ENCODE peak calls at places on chromosome 13, in seven cellular contexts. H is SK-N-SH, U is GM12878, J is HepG2, A is K562, L is HCT116, C is H1. R is an unnamed sample.

GRCh38 chr13:102978168-102978567 is 88.0 kb downstream of the SLC10A2 start:
- DNase-seq in J (no peak), C (no peak), L (no peak), A (no peak), H (no peak), U (no peak), R (no peak)

GRCh38 chr13:109790951-109791605 is 4.7 kb upstream of the IRS2 start:
- DNase-seq in H (peak), A (no peak), J (peak), L (no peak), C (no peak), U (no peak), R (peak)

GRCh38 chr13:72168126-72168525 is 301.1 kb upstream of the DACH1 start:
- DNase-seq in C (no peak), A (no peak), U (no peak), L (no peak), J (no peak), H (no peak), R (no peak)

GRCh38 chr13:94825507-94825906 is 113.2 kb upstream of the SOX21 start:
- DNase-seq in C (peak), H (peak), U (no peak), L (no peak), J (no peak), A (no peak), R (peak)

GRCh38 chr13:91058066-91058465 is 289.4 kb upstream of the MIR17HG start:
- DNase-seq in A (no peak), H (no peak), L (no peak), J (no peak), U (no peak), C (no peak), R (peak)

GRCh38 chr13:51761638-51762350 is 42.2 kb downstream of the DHRS12 start:
- DNase-seq in H (no peak), C (no peak), L (no peak), A (no peak), U (no peak), J (no peak), R (no peak)

GRCh38 chr13:101523732-101524131 is 71.3 kb downstream of the ITGBL1 start:
- DNase-seq in L (no peak), J (no peak), C (no peak), A (no peak), U (no peak), H (no peak), R (no peak)

GRCh38 chr13:77067519-77067918 is 40.6 kb upstream of the FBXL3 start:
- DNase-seq in U (no peak), H (no peak), L (no peak), A (no peak), C (no peak), J (no peak), R (no peak)

GRCh38 chr13:98581971-98582702 is 5.2 kb upstream of the STK24 start:
- DNase-seq in U (no peak), A (no peak), L (no peak), H (no peak), C (no peak), J (no peak), R (no peak)

GRCh38 chr13:20776751-20777150 is 3.0 kb upstream of the EEF1AKMT1 start:
- DNase-seq in A (no peak), U (no peak), C (no peak), L (no peak), H (no peak), J (no peak), R (peak)

GRCh38 chr13:87208636-87209035 is 462.5 kb upstream of the SLITRK5 start:
- DNase-seq in H (no peak), U (no peak), A (no peak), J (no peak), L (no peak), C (no peak), R (no peak)

GRCh38 chr13:31274345-31274870 is 74.6 kb downstream of the B3GLCT start:
- DNase-seq in L (no peak), H (no peak), C (no peak), A (no peak), U (no peak), J (no peak), R (no peak)

GRCh38 chr13:109874921-109875454 is 88.6 kb upstream of the IRS2 start:
- DNase-seq in J (no peak), C (no peak), H (no peak), U (no peak), L (no peak), A (no peak), R (no peak)

GRCh38 chr13:111040821-111041220 is 74.3 kb upstream of the ARHGEF7 start:
- DNase-seq in J (no peak), U (no peak), A (no peak), L (no peak), H (no peak), C (peak), R (no peak)

GRCh38 chr13:33139186-33139585 is 123.0 kb downstream of the KL start:
- DNase-seq in C (no peak), L (no peak), J (no peak), U (no peak), H (no peak), A (no peak), R (no peak)

GRCh38 chr13:34776984-34777913 is 164.8 kb upstream of the NBEA start:
- DNase-seq in A (no peak), H (no peak), J (no peak), L (no peak), U (no peak), C (no peak), R (no peak)

GRCh38 chr13:50171585-50172282 is 156.5 kb downstream of the KCNRG start:
- DNase-seq in C (no peak), H (no peak), U (no peak), L (no peak), A (no peak), J (no peak), R (no peak)

GRCh38 chr13:35479223-35479536 is 2.7 kb upstream of the MAB21L1 start:
- DNase-seq in U (no peak), C (no peak), L (no peak), J (no peak), H (peak), A (no peak), R (no peak)

GRCh38 chr13:61128850-61129645 is 286.6 kb downstream of the PCDH20 start:
- DNase-seq in L (no peak), U (no peak), C (no peak), J (no peak), H (no peak), A (no peak), R (no peak)

GRCh38 chr13:31918707-31919106 is 112.9 kb upstream of the FRY start:
- DNase-seq in H (no peak), J (no peak), U (no peak), A (no peak), C (no peak), L (no peak), R (no peak)

GRCh38 chr13:71864981-71865857 is 1.8 kb downstream of the DACH1 start:
- DNase-seq in U (no peak), J (no peak), L (no peak), H (peak), C (peak), A (no peak), R (no peak)

GRCh38 chr13:27022571-27023311 is 148.9 kb downstream of the USP12 start:
- DNase-seq in C (no peak), A (no peak), L (no peak), U (no peak), H (no peak), J (peak), R (no peak)

GRCh38 chr13:90680826-90681225 is 666.7 kb upstream of the MIR17HG start:
- DNase-seq in H (no peak), A (no peak), L (no peak), C (no peak), J (no peak), U (no peak), R (no peak)

GRCh38 chr13:24613755-24614154 is 66.5 kb upstream of the ATP12A start:
- DNase-seq in A (no peak), H (no peak), L (no peak), U (no peak), J (no peak), C (no peak), R (no peak)

GRCh38 chr13:96091164-96091931 is 1.4 kb downstream of the HS6ST3 start:
- DNase-seq in U (no peak), J (no peak), H (peak), A (no peak), L (no peak), C (peak), R (no peak)

GRCh38 chr13:99988469-99989375 is 7.1 kb downstream of the ZIC2 start:
- DNase-seq in H (peak), J (no peak), U (no peak), L (no peak), C (peak), A (no peak), R (no peak)

GRCh38 chr13:50417597-50417996 is 402.4 kb downstream of the KCNRG start:
- DNase-seq in U (no peak), A (peak), J (no peak), L (no peak), H (no peak), C (no peak), R (no peak)

GRCh38 chr13:70424428-70424827 is 316.2 kb upstream of the KLHL1 start:
- DNase-seq in A (no peak), U (no peak), C (peak), H (no peak), L (no peak), J (no peak), R (peak)

GRCh38 chr13:25930655-25931054 is 121.2 kb downstream of the SHISA2 start:
- DNase-seq in C (no peak), A (no peak), U (no peak), H (peak), L (no peak), J (no peak), R (no peak)

GRCh38 chr13:80012281-80012680 is 328.6 kb downstream of the SPRY2 start:
- DNase-seq in H (no peak), L (no peak), A (no peak), U (no peak), J (no peak), C (no peak), R (no peak)

GRCh38 chr13:45615501-45616101 is at the start of gene ERICH6B:
- DNase-seq in U (no peak), C (peak), A (no peak), J (no peak), H (no peak), L (no peak), R (peak)

GRCh38 chr13:31227063-31227462 is 27.3 kb downstream of the B3GLCT start:
- DNase-seq in A (no peak), J (no peak), U (no peak), H (no peak), C (no peak), L (no peak), R (no peak)

GRCh38 chr13:49517461-49517860 is 21.7 kb downstream of the PHF11 start:
- DNase-seq in L (no peak), U (no peak), J (peak), C (no peak), A (no peak), H (no peak), R (no peak)

GRCh38 chr13:79393564-79394249 is 12.3 kb downstream of the RBM26 start:
- DNase-seq in J (peak), C (no peak), H (no peak), L (no peak), U (no peak), A (no peak), R (no peak)

GRCh38 chr13:79710376-79710775 is 229.4 kb downstream of the NDFIP2 start:
- DNase-seq in A (no peak), J (no peak), L (no peak), U (no peak), C (no peak), H (peak), R (no peak)

GRCh38 chr13:35817642-35818576 is 313.3 kb downstream of the DCLK1 start:
- DNase-seq in L (no peak), A (no peak), C (no peak), J (no peak), H (no peak), U (no peak), R (no peak)

GRCh38 chr13:46097663-46098062 is 7.2 kb downstream of the CPB2 start:
- DNase-seq in L (no peak), A (no peak), J (no peak), U (no peak), H (no peak), C (no peak), R (no peak)

GRCh38 chr13:23453132-23453531 is 19.6 kb upstream of the SACS start:
- DNase-seq in J (no peak), U (no peak), A (no peak), C (peak), L (no peak), H (no peak), R (no peak)

GRCh38 chr13:23445794-23446193 is 12.3 kb upstream of the SACS start:
- DNase-seq in L (no peak), J (no peak), H (no peak), C (peak), U (no peak), A (no peak), R (no peak)

GRCh38 chr13:23447927-23448326 is 14.4 kb upstream of the SACS start:
- DNase-seq in H (no peak), U (no peak), A (no peak), C (no peak), J (no peak), L (no peak), R (no peak)

GRCh38 chr13:23449386-23450162 is 16.1 kb upstream of the SACS start:
- DNase-seq in U (no peak), H (no peak), A (no peak), C (no peak), L (no peak), J (no peak), R (peak)

GRCh38 chr13:23450340-23451046 is 17.0 kb upstream of the SACS start:
- DNase-seq in L (no peak), H (peak), J (no peak), U (no peak), A (no peak), C (no peak), R (no peak)
- TF ChIP-seq YY1 in L (no peak), H (no peak), J (no peak), U (no peak), A (no peak), C (no peak), R (no peak)

DNA sequence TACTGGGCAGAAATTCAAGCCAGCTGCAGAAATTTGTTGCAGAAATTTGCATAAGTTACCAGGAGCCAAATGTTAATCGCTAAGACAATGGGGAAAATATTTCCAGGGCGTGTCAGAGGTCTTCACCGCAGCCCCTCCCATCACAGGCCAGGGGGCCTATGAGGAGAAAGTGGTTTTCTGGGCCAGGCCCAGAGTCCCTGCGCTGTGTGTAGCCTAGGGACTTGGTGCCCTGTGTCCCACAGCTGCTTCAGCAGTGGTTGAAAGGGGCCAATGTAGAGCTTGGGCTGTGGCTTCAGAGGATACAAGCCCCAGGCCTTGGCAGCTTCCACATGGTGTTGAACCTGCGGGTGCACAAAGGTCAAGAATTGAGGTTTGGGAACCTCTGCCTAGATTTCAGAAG is 278.9 kb upstream of the PCDH9 start:
- DNase-seq in H (no peak), C (no peak), L (no peak), U (no peak), J (no peak), A (no peak), R (no peak)
- TF ChIP-seq YY1 in H (no peak), C (no peak), L (no peak), U (no peak), J (no peak), A (no peak), R (no peak)

GRCh38 chr13:30034448-30034795 is 184.0 kb upstream of the UBL3 start:
- DNase-seq in L (no peak), J (no peak), C (no peak), U (no peak), A (no peak), H (no peak), R (no peak)

GRCh38 chr13:30033681-30034447 is 183.4 kb upstream of the UBL3 start:
- DNase-seq in C (no peak), L (no peak), U (no peak), A (no peak), H (no peak), J (no peak), R (no peak)

GRCh38 chr13:30032263-30032662 is 181.8 kb upstream of the UBL3 start:
- DNase-seq in U (no peak), H (no peak), L (no peak), J (no peak), C (no peak), A (no peak), R (no peak)

GRCh38 chr13:30030141-30030750 is 179.8 kb upstream of the UBL3 start:
- DNase-seq in C (no peak), L (no peak), A (no peak), J (no peak), U (no peak), H (no peak), R (no peak)

GRCh38 chr13:30031488-30031887 is 181.1 kb upstream of the UBL3 start:
- DNase-seq in J (no peak), C (no peak), U (no peak), H (no peak), L (no peak), A (no peak), R (no peak)
- TF ChIP-seq YY1 in J (no peak), C (no peak), U (no peak), H (no peak), L (no peak), A (no peak), R (no peak)

DNA sequence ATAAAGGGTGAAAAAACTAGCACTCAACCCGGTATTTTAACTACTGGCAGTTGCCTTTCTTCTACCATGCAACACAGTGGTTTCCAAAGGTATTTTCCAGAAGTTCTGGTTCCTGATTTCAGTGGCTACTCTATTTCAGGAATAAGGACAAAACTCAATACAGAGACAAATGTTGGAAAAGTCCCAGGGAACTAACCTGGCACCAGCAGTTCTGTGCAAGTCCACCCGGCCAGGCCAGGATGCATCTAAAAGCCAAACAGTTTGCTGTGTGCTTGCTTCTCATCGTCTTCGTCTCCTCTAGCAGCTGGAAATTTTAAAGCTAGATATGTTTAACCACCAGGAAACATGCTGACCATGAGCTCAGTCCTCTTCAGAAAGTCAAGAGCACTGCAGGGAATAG is 52.5 kb downstream of the FOXO1 start:
- DNase-seq in J (no peak), L (no peak), C (no peak), A (no peak), U (no peak), H (no peak), R (no peak)
- TF ChIP-seq YY1 in J (no peak), L (no peak), C (no peak), A (no peak), U (no peak), H (no peak), R (no peak)

GRCh38 chr13:108624108-108624507 is 5.3 kb upstream of the MYO16 start:
- DNase-seq in U (no peak), H (no peak), A (no peak), L (no peak), J (no peak), C (no peak), R (no peak)

GRCh38 chr13:108632649-108633167 is 3.3 kb downstream of the MYO16 start:
- DNase-seq in C (no peak), L (no peak), J (no peak), H (no peak), U (no peak), A (no peak), R (no peak)

GRCh38 chr13:108629988-108630387 is 577 bp downstream of the MYO16 start:
- DNase-seq in H (no peak), C (no peak), J (no peak), U (no peak), A (no peak), L (no peak), R (no peak)

GRCh38 chr13:108629353-108629752 is at the start of gene MYO16:
- DNase-seq in C (no peak), H (no peak), J (no peak), A (no peak), U (no peak), L (no peak), R (no peak)
- TF ChIP-seq YY1 in C (no peak), H (no peak), J (no peak), A (no peak), U (no peak), L (no peak), R (no peak)

DNA sequence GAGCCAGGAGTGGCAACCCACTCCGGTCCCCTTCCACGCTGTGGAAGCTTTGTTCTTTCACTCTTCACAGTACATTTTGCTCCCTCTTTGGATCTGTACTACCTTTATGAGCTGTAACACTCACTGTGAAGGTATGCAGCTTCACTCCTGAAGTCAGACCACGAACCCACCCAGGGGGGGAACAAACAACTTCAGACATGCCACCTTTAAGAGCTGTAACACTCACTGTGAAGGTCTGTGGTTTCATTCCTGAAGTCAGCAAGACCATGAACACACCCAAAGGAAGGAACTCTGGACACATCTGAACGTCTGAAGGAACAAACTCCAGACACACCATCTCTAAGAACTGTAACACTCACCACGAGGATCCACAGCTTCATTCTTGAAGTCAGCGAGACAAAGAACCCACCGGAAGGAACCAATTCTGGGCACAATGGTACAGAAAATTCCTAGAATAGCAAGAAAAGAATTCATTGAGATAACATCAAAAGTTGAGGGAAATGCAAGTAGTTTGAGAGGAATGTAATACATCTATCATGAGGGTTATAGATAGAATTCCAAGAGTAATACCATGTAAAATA is 1796.6 kb upstream of the MIR17HG start:
- DNase-seq in L (no peak), H (no peak), U (no peak), J (no peak), C (no peak), A (no peak), R (no peak)
- TF ChIP-seq YY1 in L (no peak), H (no peak), U (no peak), J (no peak), C (no peak), A (no peak), R (no peak)

GRCh38 chr13:113584205-113584869 is at the start of gene TFDP1:
- DNase-seq in U (peak), C (peak), A (peak), H (peak), L (peak), J (peak), R (peak)
- TF ChIP-seq YY1 in U (no peak), C (no peak), A (no peak), H (no peak), L (no peak), J (peak), R (no peak)

GRCh38 chr13:74217816-74218215 is 83.6 kb upstream of the KLF12 start:
- DNase-seq in H (no peak), C (no peak), U (no peak), A (no peak), L (no peak), J (no peak), R (no peak)
- TF ChIP-seq YY1 in H (no peak), C (no peak), U (no peak), A (no peak), L (no peak), J (no peak), R (no peak)

GRCh38 chr13:59787679-59788078 is 376.0 kb downstream of the DIAPH3 start:
- DNase-seq in A (no peak), L (no peak), C (no peak), U (no peak), H (no peak), J (no peak), R (no peak)

GRCh38 chr13:59793107-59793506 is 370.6 kb downstream of the DIAPH3 start:
- DNase-seq in J (no peak), L (no peak), C (no peak), A (no peak), U (no peak), H (no peak), R (peak)

DNA sequence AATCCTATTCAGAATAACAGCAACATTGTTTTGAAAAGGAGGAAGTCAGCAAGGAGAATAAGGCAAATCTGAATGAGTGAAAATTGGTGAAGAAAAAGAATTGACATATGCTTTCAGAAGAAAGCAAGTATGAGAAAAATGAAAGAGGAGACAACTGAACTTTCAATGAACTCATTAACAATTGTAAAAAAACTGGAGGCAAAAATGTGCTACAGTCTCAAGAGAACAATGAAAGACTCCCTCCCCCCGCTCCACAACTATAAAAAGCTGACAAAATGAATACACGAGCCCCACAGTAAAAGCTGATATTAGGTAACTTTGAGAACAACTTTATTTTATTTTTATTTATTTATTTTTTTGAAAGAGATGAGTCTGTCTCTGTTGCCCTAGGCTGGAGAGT is 373.1 kb downstream of the DIAPH3 start:
- DNase-seq in L (no peak), C (no peak), A (no peak), U (no peak), H (no peak), J (no peak), R (no peak)
- TF ChIP-seq YY1 in L (no peak), C (no peak), A (no peak), U (no peak), H (no peak), J (no peak), R (no peak)

R was measured in NT2/D1.